ENCODE peak calls at places on chromosomes 2 and 18, in five cellular contexts. R is GM23248; E is neural progenitor cell; A is naive thymus-derived CD4-positive, alpha-beta T cell; N is dorsolateral prefrontal cortex. J is an unnamed sample.

GRCh38 chr18:33115476-33115875 is 325.0 kb downstream of the CCDC178 start:
- DNase-seq in R (no peak), E (no peak), A (no peak), N (no peak), J (no peak)

GRCh38 chr2:415986-416610 is 128.2 kb upstream of the ALKAL2 start:
- DNase-seq in R (no peak), E (no peak), A (no peak), N (no peak), J (no peak)

GRCh38 chr18:33745396-33745795 is 167.4 kb downstream of the ASXL3 start:
- DNase-seq in R (no peak), E (no peak), A (no peak), N (no peak), J (no peak)

GRCh38 chr2:186919272-186919671 is 70.3 kb upstream of the ZSWIM2 start:
- DNase-seq in R (peak), E (no peak), A (no peak), N (no peak), J (peak)

GRCh38 chr18:13112982-13113381 is 105.6 kb upstream of the LDLRAD4 start:
- DNase-seq in R (peak), E (peak), A (no peak), N (peak), J (peak)

GRCh38 chr2:216624251-216624650 is 9.0 kb upstream of the IGFBP2 start:
- DNase-seq in R (no peak), E (no peak), A (no peak), N (no peak), J (no peak)

GRCh38 chr2:128681351-128681906 is 362.8 kb upstream of the HS6ST1 start:
- DNase-seq in R (no peak), E (no peak), A (no peak), N (no peak), J (no peak)

GRCh38 chr2:5374736-5375135 is 317.4 kb upstream of the SOX11 start:
- DNase-seq in R (no peak), E (peak), A (no peak), N (no peak), J (no peak)

GRCh38 chr18:35616664-35617423 is 35.3 kb downstream of the GALNT1 start:
- DNase-seq in R (peak), E (no peak), A (peak), N (no peak), J (peak)

GRCh38 chr18:75162467-75162866 is 46.5 kb downstream of the PTGR3 start:
- DNase-seq in R (peak), E (no peak), A (no peak), N (no peak), J (peak)

GRCh38 chr2:23273786-23274185 is 111.2 kb upstream of the KLHL29 start:
- DNase-seq in R (peak), E (no peak), A (no peak), N (no peak), J (peak)

GRCh38 chr2:189673661-189674373 is 653 bp upstream of the ANKAR start:
- DNase-seq in R (peak), E (no peak), A (no peak), N (no peak), J (no peak)

GRCh38 chr2:72638600-72639211 is 187.1 kb downstream of the EXOC6B start:
- DNase-seq in R (no peak), E (no peak), A (no peak), N (no peak), J (no peak)

GRCh38 chr2:27914046-27914792 is 23.7 kb downstream of the BABAM2 start:
- DNase-seq in R (peak), E (no peak), A (no peak), N (no peak), J (no peak)

GRCh38 chr2:209383212-209383611 is 40.6 kb upstream of the MAP2 start:
- DNase-seq in R (peak), E (no peak), A (no peak), N (no peak), J (peak)

GRCh38 chr2:64489081-64489761 is 34.9 kb upstream of the AFTPH start:
- DNase-seq in R (no peak), E (no peak), A (no peak), N (no peak), J (no peak)

GRCh38 chr2:177180269-177181021 is 32.1 kb upstream of the HNRNPA3 start:
- DNase-seq in R (no peak), E (no peak), A (no peak), N (no peak), J (no peak)

GRCh38 chr2:233463586-233463985 is 103.0 kb downstream of the USP40 start:
- DNase-seq in R (no peak), E (no peak), A (no peak), N (no peak), J (no peak)

GRCh38 chr2:112821142-112821541 is 15.4 kb downstream of the IL1B start:
- DNase-seq in R (no peak), E (no peak), A (no peak), N (no peak), J (peak)

GRCh38 chr18:11322716-11323115 is 173.3 kb upstream of the PIEZO2 start:
- DNase-seq in R (peak), E (no peak), A (no peak), N (no peak), J (no peak)

GRCh38 chr2:124180635-124181034 is 155.5 kb downstream of the CNTNAP5 start:
- DNase-seq in R (no peak), E (no peak), A (no peak), N (no peak), J (no peak)

GRCh38 chr2:26913599-26914285 is 56.7 kb upstream of the MAPRE3 start:
- DNase-seq in R (peak), E (peak), A (no peak), N (no peak), J (no peak)

GRCh38 chr18:39698436-39698835 is 2132.8 kb upstream of the CELF4 start:
- DNase-seq in R (no peak), E (no peak), A (no peak), N (no peak), J (no peak)

GRCh38 chr2:65366595-65367125 is 65.7 kb downstream of the SPRED2 start:
- DNase-seq in R (peak), E (no peak), A (no peak), N (no peak), J (peak)

GRCh38 chr2:191202881-191203397 is 42.3 kb upstream of the MYO1B start:
- DNase-seq in R (peak), E (no peak), A (no peak), N (no peak), J (peak)

GRCh38 chr2:191311-192190 is 72.3 kb downstream of the SH3YL1 start:
- DNase-seq in R (no peak), E (no peak), A (no peak), N (no peak), J (no peak)

GRCh38 chr2:8680931-8681760 is 710 bp upstream of the ID2 start:
- DNase-seq in R (peak), E (peak), A (peak), N (no peak), J (peak)

GRCh38 chr2:171787333-171788072 is 100.2 kb downstream of the DYNC1I2 start:
- DNase-seq in R (no peak), E (peak), A (no peak), N (no peak), J (no peak)

GRCh38 chr2:127012868-127013267 is 94.1 kb downstream of the BIN1 start:
- DNase-seq in R (peak), E (no peak), A (no peak), N (no peak), J (peak)

GRCh38 chr2:25301453-25302352 is 40.0 kb downstream of the DNMT3A start:
- DNase-seq in R (peak), E (no peak), A (no peak), N (no peak), J (peak)

GRCh38 chr2:121698318-121698930 is 38.3 kb downstream of the NIFK start:
- DNase-seq in R (no peak), E (no peak), A (no peak), N (no peak), J (no peak)

GRCh38 chr2:226584656-226585055 is 215.0 kb downstream of the IRS1 start:
- DNase-seq in R (no peak), E (no peak), A (no peak), N (no peak), J (no peak)

GRCh38 chr18:63131106-63131943 is 188.2 kb downstream of the BCL2 start:
- DNase-seq in R (peak), E (peak), A (peak), N (no peak), J (peak)

GRCh38 chr2:73908689-73909652 is 16.2 kb downstream of the ACTG2 start:
- DNase-seq in R (no peak), E (no peak), A (no peak), N (no peak), J (no peak)

GRCh38 chr2:15547100-15547499 is 14.0 kb downstream of the NBAS start:
- DNase-seq in R (peak), E (no peak), A (no peak), N (no peak), J (peak)

GRCh38 chr2:43455735-43456642 is 139.8 kb downstream of the THADA start:
- DNase-seq in R (peak), E (no peak), A (no peak), N (no peak), J (no peak)

GRCh38 chr2:175855794-175856453 is 146.1 kb downstream of the LNPK start:
- DNase-seq in R (peak), E (no peak), A (no peak), N (peak), J (peak)

GRCh38 chr2:164840458-164840929 is 1.1 kb downstream of the COBLL1 start:
- DNase-seq in R (peak), E (peak), A (no peak), N (no peak), J (peak)

GRCh38 chr2:98903767-98904485 is 32.1 kb downstream of the CRACDL start:
- DNase-seq in R (no peak), E (no peak), A (no peak), N (no peak), J (no peak)

GRCh38 chr2:222884114-222884764 is 23.4 kb downstream of the ACSL3 start:
- DNase-seq in R (peak), E (no peak), A (no peak), N (no peak), J (no peak)
- H3K4me3 ChIP-seq in R (no peak), E (no peak), A (no peak), N (no peak), J (no peak)

GRCh38 chr2:30462131-30462857 is 15.2 kb downstream of the LCLAT1 start:
- DNase-seq in R (no peak), E (no peak), A (no peak), N (no peak), J (no peak)

GRCh38 chr2:30463535-30463934 is 16.5 kb downstream of the LCLAT1 start:
- DNase-seq in R (no peak), E (no peak), A (no peak), N (no peak), J (no peak)

GRCh38 chr2:30465171-30465545 is 18.1 kb downstream of the LCLAT1 start:
- DNase-seq in R (no peak), E (no peak), A (no peak), N (no peak), J (no peak)

GRCh38 chr2:30466216-30466615 is 19.2 kb downstream of the LCLAT1 start:
- DNase-seq in R (no peak), E (no peak), A (no peak), N (no peak), J (no peak)

GRCh38 chr2:30464544-30465170 is 17.6 kb downstream of the LCLAT1 start:
- DNase-seq in R (no peak), E (no peak), A (no peak), N (no peak), J (no peak)
- H3K4me3 ChIP-seq in R (no peak), E (no peak), A (no peak), N (no peak), J (no peak)

DNA sequence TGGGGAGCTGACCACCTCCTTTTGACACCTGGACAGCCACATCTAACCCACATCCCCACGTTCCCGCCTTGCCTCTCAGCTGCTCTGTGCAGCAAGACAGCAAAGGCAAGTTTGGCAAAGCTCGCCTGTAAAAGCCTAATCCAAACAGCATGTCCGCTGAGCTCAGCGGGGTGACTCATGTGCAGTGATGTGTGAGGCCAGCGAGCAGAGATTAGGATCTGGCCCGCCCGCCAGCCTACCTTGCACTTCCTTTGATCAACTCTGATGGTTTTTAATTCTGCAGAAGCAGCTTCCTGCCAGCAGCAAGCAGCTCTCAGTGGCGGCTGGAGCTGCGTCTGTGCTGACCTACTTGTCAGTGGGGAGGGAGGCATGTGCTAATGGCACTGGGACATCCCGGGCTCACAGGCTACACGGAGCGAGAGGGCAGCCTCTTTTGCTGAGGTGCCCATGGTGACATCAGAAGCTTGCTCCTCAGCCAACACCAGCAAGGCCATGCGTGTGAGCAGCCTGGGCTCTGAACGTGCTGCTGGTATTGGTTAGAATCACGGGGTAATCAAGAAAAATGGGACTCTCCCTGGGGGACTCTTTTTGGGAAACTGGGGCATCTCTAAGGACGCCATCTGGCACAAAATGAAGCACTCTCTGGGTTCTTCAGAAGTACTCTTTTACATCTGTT is 36.0 kb upstream of the EML4 start:
- DNase-seq in R (peak), E (peak), A (peak), N (peak), J (peak)
- H3K4me3 ChIP-seq in R (peak), E (peak), A (peak), N (peak), J (no peak)

GRCh38 chr2:60556441-60556997 is 3.1 kb upstream of the BCL11A start:
- DNase-seq in R (no peak), E (peak), A (no peak), N (no peak), J (no peak)
- H3K4me3 ChIP-seq in R (no peak), E (peak), A (no peak), N (peak), J (peak)

GRCh38 chr2:119350311-119350998 is 16.2 kb downstream of the C2orf76 start:
- DNase-seq in R (no peak), E (peak), A (no peak), N (no peak), J (peak)

GRCh38 chr2:119349289-119349688 is 17.3 kb downstream of the C2orf76 start:
- DNase-seq in R (no peak), E (no peak), A (no peak), N (no peak), J (peak)

GRCh38 chr2:119354860-119355259 is 11.8 kb downstream of the C2orf76 start:
- DNase-seq in R (no peak), E (no peak), A (no peak), N (no peak), J (no peak)

DNA sequence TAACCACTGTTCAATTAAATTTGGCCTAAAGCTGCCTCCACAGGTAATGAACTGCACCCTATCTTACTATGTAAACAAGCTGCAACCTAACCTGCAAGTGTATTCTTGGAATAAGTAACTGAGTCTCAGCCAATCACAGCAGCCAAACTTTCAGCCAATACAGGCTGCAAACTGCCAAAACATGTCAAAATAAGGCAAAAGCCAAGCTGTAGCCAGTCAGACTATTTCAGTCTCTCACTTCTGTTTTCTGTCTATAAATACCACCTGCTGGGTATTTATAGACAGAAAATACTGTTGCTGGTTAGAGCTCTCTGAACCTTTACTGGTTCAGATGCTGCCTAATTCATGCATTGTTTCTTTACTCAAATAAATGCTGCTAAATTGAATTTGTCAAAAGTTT is 14.3 kb downstream of the C2orf76 start:
- DNase-seq in R (no peak), E (no peak), A (no peak), N (no peak), J (peak)
- H3K4me3 ChIP-seq in R (no peak), E (no peak), A (no peak), N (no peak), J (no peak)

GRCh38 chr2:196963961-196964360 is 37.5 kb upstream of the PGAP1 start:
- DNase-seq in R (no peak), E (no peak), A (no peak), N (no peak), J (peak)

GRCh38 chr2:196970089-196970488 is 43.6 kb upstream of the PGAP1 start:
- DNase-seq in R (peak), E (no peak), A (no peak), N (no peak), J (no peak)

GRCh38 chr2:196967775-196968174 is 41.3 kb upstream of the PGAP1 start:
- DNase-seq in R (no peak), E (no peak), A (no peak), N (no peak), J (no peak)

GRCh38 chr2:196966078-196966477 is 39.6 kb upstream of the PGAP1 start:
- DNase-seq in R (no peak), E (no peak), A (no peak), N (no peak), J (no peak)

GRCh38 chr2:196967126-196967525 is 40.6 kb upstream of the PGAP1 start:
- DNase-seq in R (peak), E (peak), A (no peak), N (no peak), J (peak)
- H3K4me3 ChIP-seq in R (peak), E (peak), A (no peak), N (peak), J (no peak)

DNA sequence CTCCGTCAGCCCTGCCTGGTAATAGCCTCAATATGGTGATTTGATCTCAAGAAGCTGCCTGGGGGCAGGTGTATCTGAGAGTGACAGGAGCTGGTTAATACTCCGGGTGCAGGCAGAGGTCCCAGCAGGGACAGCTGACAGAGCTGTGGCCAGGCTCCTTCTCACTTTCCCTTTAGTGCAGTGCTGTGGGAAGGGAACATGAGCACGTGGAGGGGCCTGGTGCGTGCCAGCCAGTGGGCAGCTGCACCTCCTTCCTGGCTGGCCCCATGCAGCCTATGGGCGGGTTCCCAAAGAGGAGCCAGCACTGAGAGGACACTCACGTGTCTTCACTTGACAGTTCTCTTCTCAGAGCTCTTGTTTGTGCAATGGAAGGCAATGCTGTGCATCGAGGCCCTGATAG is 9.1 kb downstream of the CNNM4 start:
- DNase-seq in R (peak), E (no peak), A (no peak), N (peak), J (no peak)
- H3K4me3 ChIP-seq in R (no peak), E (no peak), A (no peak), N (no peak), J (no peak)

DNA sequence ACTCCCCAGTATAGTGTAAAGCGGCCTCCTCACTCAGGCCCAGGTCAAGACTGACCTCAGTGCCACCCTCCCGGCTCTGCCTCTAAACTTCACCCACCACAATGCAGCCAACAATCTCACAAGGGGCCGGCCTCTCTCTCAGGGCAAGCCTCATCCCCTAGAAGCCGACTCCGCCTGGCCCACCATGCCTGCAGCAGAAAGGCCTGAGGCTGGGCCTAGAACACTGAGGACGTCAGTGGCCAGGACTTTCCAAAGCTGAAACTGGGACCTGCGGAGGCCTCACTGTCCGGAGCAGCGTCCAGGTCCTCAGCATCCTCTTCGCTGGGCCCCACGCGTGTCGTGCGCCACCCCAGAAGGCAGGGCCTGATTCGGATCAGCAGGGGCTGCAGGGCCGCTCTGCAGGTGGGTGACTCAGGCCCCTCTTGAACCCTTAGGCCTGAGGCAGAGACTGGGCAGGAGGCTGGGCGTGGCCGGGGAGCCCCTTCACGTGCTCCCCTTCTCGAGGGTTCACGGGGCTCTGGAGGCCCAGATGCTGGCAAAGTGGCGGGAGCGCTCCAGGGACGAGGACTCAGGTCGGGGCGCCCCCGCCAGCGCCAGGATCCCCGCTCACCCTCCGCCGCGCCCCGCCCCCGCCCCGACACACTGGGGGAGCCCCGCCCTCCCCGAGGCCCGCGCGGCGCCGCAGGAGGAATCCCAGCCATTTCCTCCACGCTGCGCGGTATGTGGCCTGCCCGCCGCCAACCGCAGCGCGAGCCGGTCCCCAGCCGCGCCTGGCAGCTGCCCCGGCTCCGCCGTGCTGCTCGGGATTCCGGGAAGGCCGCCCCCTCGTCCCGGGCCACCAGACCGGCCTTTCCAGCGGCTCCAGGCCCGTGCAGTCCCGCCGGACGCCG is 53.1 kb downstream of the PKDCC start:
- DNase-seq in R (peak), E (peak), A (peak), N (no peak), J (peak)
- H3K4me3 ChIP-seq in R (peak), E (peak), A (peak), N (peak), J (no peak)